ENCODE peak calls at places on chromosomes 1 and 21, in nine cellular contexts. I, S, C, V, G, D, J, U and X are unnamed samples.
A peak's percentile ranks its signal among the peaks of the same experiment; 100 is the strongest.

GRCh38 chr1:28194326-28195035 is 18.0 kb upstream of the PTAFR start:
- DNase-seq in I (no peak), S (no peak), C (no peak), V (no peak), G (no peak), D (no peak), J (no peak), U (no peak), X (no peak)

GRCh38 chr1:1398677-1399186 is 403 bp downstream of the CCNL2 start:
- DNase-seq in I (no peak), S (no peak), C (no peak), V (no peak), G (peak; percentile 65), D (no peak), J (no peak), U (no peak), X (no peak)

GRCh38 chr1:42784946-42785693 is at the start of gene TMEM269:
- DNase-seq in I (no peak), S (no peak), C (peak; percentile 79), V (peak; percentile 56), G (peak; percentile 27), D (no peak), J (no peak), U (no peak), X (peak; percentile 13)

GRCh38 chr1:234474375-234474774 is 4.6 kb downstream of the TARBP1 start:
- DNase-seq in I (no peak), S (no peak), C (no peak), V (no peak), G (no peak), D (no peak), J (no peak), U (no peak), X (no peak)

GRCh38 chr1:54460861-54461382 is 54.7 kb upstream of the SSBP3 start:
- DNase-seq in I (no peak), S (no peak), C (no peak), V (no peak), G (no peak), D (no peak), J (no peak), U (no peak), X (no peak)

GRCh38 chr21:16305686-16306085 is 575.9 kb downstream of the USP25 start:
- DNase-seq in I (no peak), S (no peak), C (no peak), V (no peak), G (no peak), D (no peak), J (no peak), U (no peak), X (no peak)

GRCh38 chr1:27143408-27143807 is 11.5 kb downstream of the SLC9A1 start:
- DNase-seq in I (no peak), S (no peak), C (no peak), V (no peak), G (no peak), D (no peak), J (no peak), U (no peak), X (no peak)

GRCh38 chr1:6419397-6419802 is 319 bp downstream of the HES2 start:
- DNase-seq in I (no peak), S (no peak), C (no peak), V (peak; percentile 84), G (peak; percentile 64), D (no peak), J (no peak), U (no peak), X (no peak)

GRCh38 chr1:202351725-202352124 is 3.2 kb downstream of the PPP1R12B start:
- DNase-seq in I (no peak), S (no peak), C (no peak), V (no peak), G (no peak), D (no peak), J (no peak), U (no peak), X (no peak)

GRCh38 chr1:162564762-162565218 is 3.3 kb downstream of the UAP1 start:
- DNase-seq in I (no peak), S (no peak), C (no peak), V (no peak), G (no peak), D (no peak), J (no peak), U (no peak), X (no peak)

GRCh38 chr1:162561616-162562451 is at the start of gene UAP1:
- DNase-seq in I (peak; percentile 77), S (no peak), C (no peak), V (peak; percentile 3), G (no peak), D (peak; percentile 56), J (peak; percentile 7), U (peak; percentile 26), X (no peak)

GRCh38 chr1:162560303-162561036 is 1.1 kb upstream of the UAP1 start:
- DNase-seq in I (no peak), S (no peak), C (no peak), V (peak; percentile 49), G (no peak), D (no peak), J (no peak), U (peak; percentile 29), X (no peak)

GRCh38 chr1:162561037-162561615 is 396 bp upstream of the UAP1 start:
- DNase-seq in I (peak; percentile 99), S (peak; percentile 85), C (peak; percentile 100), V (peak; percentile 99), G (peak; percentile 97), D (peak; percentile 97), J (peak; percentile 96), U (peak; percentile 99), X (peak; percentile 100)

DNA sequence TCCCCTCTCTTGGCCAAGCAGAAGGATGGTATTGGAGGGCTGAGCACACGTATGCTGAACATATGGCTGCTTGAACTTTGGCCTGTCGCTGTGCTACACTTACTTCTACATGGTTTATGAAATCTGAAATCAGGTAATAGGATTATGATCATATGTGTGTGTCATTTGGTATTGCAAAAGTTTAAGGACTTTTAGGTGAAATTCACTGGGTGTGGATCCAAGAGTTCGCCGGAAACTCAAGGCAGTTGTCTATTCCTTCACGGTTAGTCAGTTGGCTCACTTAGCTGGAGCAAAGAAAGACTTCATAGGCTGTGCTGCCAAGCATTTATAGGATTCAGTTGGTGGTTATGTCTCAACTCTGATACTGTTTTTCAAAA is 918 bp downstream of the UAP1 start:
- DNase-seq in I (no peak), S (no peak), C (no peak), V (no peak), G (no peak), D (no peak), J (peak; percentile 3), U (no peak), X (peak; percentile 44)
- TF ChIP-seq POLR2AphosphoS5 in I (no peak), S (no peak), C (no peak), V (no peak), G (no peak), D (no peak), J (no peak), U (no peak), X (peak; percentile 84)

DNA sequence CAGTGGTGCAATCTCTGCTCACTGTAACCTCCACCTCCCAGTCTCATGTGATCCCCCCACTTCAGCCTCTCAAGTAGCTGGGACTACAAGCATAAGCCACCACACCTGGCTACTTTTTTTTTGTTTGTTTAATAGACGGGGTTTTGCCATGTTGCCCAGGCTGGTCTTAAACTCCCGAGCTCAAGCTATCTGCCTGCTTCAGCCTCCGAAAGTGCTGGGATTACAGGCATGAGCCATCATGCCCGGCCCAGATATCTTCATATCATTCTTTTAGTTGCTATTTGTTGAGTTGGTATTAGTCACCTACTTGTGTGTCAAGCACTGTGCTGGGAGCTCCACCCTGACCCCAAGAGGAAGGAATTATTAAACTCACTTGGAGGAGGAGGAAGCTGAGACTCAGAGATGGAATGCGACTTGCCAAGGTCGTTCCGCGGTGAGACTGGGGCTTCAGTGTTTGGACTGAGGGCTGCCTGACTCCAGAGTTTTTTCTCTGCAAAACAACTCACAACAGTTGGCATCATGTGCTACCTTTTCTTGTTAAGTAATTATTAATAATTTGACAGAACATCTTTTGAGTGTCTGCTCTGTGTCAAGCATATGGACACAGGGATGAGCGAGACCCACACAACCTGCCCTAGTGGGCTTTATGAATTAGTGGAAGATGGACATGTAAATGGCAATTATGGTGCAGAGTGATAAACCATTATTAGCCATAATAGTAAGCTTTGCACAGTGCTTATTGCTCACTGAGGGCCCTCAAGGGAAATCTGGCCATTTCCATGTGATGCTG is 132.0 kb downstream of the FOXD2 start:
- DNase-seq in I (no peak), S (peak; percentile 79), C (peak; percentile 34), V (peak; percentile 82), G (no peak), D (no peak), J (no peak), U (peak; percentile 76), X (peak; percentile 63)
- TF ChIP-seq POLR2AphosphoS5 in I (no peak), S (no peak), C (no peak), V (no peak), G (no peak), D (no peak), J (no peak), U (peak; percentile 39), X (no peak)

GRCh38 chr1:158961178-158961577 is 29.8 kb downstream of the PYHIN1 start:
- DNase-seq in I (no peak), S (no peak), C (no peak), V (no peak), G (no peak), D (no peak), J (no peak), U (no peak), X (no peak)
- TF ChIP-seq POLR2AphosphoS5 in I (no peak), S (no peak), C (no peak), V (no peak), G (no peak), D (no peak), J (no peak), U (no peak), X (no peak)

GRCh38 chr21:29627905-29628304 is 311.9 kb downstream of the GRIK1 start:
- DNase-seq in I (no peak), S (no peak), C (no peak), V (no peak), G (no peak), D (no peak), J (no peak), U (no peak), X (no peak)
- TF ChIP-seq POLR2AphosphoS5 in I (no peak), S (no peak), C (no peak), V (no peak), G (no peak), D (no peak), J (no peak), U (no peak), X (no peak)